ENCODE peak calls at places on chromosomes 12 and 14, in five cellular contexts. E is A549, X is breast epithelium, S is tibial artery, B is transverse colon. M is an unnamed sample. For H3K9me3, the result is how much of the 10 kb centered on the place peaks cover.

GRCh38 chr12:95838125-95838524 is 20.6 kb upstream of the SNRPF start:
- DNase-seq in B (peak), S (no peak), X (peak), E (peak), M (no peak)

GRCh38 chr14:102187044-102187443 is 47.3 kb downstream of the WDR20 start:
- DNase-seq in E (peak), X (no peak), B (no peak), S (no peak), M (no peak)

GRCh38 chr12:117486840-117487659 is 125.6 kb upstream of the NOS1 start:
- DNase-seq in X (peak), E (peak), S (peak), B (no peak), M (no peak)

GRCh38 chr12:123141615-123142517 is 9.0 kb downstream of the PITPNM2 start:
- DNase-seq in E (peak), S (peak), B (peak), X (no peak), M (no peak)

GRCh38 chr12:29634057-29634456 is 136.6 kb upstream of the OVCH1 start:
- DNase-seq in X (no peak), E (no peak), S (no peak), B (no peak), M (no peak)

GRCh38 chr12:10562306-10562933 is 51.0 kb downstream of the MAGOHB start:
- DNase-seq in X (no peak), S (no peak), E (peak), B (no peak), M (no peak)

GRCh38 chr12:2009623-2010022 is 5.4 kb upstream of the DCP1B start:
- DNase-seq in S (no peak), X (no peak), B (no peak), E (no peak), M (no peak)

GRCh38 chr12:118773956-118774723 is 207.2 kb upstream of the SRRM4 start:
- DNase-seq in B (no peak), S (no peak), X (no peak), E (no peak), M (no peak)

GRCh38 chr12:108729612-108730336 is 1.5 kb downstream of the CORO1C start:
- DNase-seq in E (no peak), B (no peak), S (no peak), X (no peak), M (no peak)

GRCh38 chr14:91117960-91118359 is 4.1 kb downstream of the DGLUCY start:
- DNase-seq in S (no peak), B (no peak), E (no peak), X (no peak), M (no peak)

GRCh38 chr12:55698241-55698955 is 9.3 kb downstream of the ITGA7 start:
- DNase-seq in S (peak), X (no peak), B (peak), E (no peak), M (no peak)

GRCh38 chr12:68508536-68509050 is 102.1 kb upstream of the RAP1B start:
- DNase-seq in S (no peak), E (no peak), B (no peak), X (no peak), M (no peak)

GRCh38 chr12:120767071-120768024 is 41.7 kb downstream of the ACADS start:
- DNase-seq in B (no peak), E (no peak), S (no peak), X (no peak), M (no peak)

GRCh38 chr12:128318946-128319345 is 52.0 kb downstream of the TMEM132C start:
- DNase-seq in X (no peak), E (no peak), B (no peak), S (no peak), M (no peak)

GRCh38 chr14:55881577-55882241 is 236.5 kb upstream of the PELI2 start:
- DNase-seq in X (no peak), E (peak), B (no peak), S (no peak), M (no peak)

GRCh38 chr12:22529281-22530060 is 14.9 kb downstream of the C2CD5 start:
- DNase-seq in B (no peak), X (no peak), S (no peak), E (peak), M (no peak)

GRCh38 chr14:36478782-36479181 is 41.2 kb downstream of the NKX2-1 start:
- DNase-seq in B (no peak), S (no peak), E (no peak), X (no peak), M (no peak)

GRCh38 chr12:117404203-117404853 is 42.9 kb upstream of the NOS1 start:
- DNase-seq in S (no peak), E (no peak), B (no peak), X (no peak), M (no peak)

GRCh38 chr12:26090853-26091510 is 33.9 kb downstream of the BHLHE41 start:
- DNase-seq in S (no peak), E (no peak), B (no peak), X (no peak), M (no peak)

GRCh38 chr12:65945457-65945856 is 121.2 kb downstream of the HMGA2 start:
- DNase-seq in B (no peak), X (no peak), S (no peak), E (no peak), M (no peak)

GRCh38 chr12:76879710-76880025 is 849 bp upstream of the CSRP2 start:
- DNase-seq in X (no peak), E (no peak), S (no peak), B (no peak), M (no peak)

GRCh38 chr14:105938959-105939358 is 412.6 kb downstream of the TMEM121 start:
- DNase-seq in X (no peak), B (no peak), E (no peak), S (no peak), M (no peak)
- H3K9me3 ChIP-seq in X (under half), B (under half), E (under half), S (under half), M (under half)

DNA sequence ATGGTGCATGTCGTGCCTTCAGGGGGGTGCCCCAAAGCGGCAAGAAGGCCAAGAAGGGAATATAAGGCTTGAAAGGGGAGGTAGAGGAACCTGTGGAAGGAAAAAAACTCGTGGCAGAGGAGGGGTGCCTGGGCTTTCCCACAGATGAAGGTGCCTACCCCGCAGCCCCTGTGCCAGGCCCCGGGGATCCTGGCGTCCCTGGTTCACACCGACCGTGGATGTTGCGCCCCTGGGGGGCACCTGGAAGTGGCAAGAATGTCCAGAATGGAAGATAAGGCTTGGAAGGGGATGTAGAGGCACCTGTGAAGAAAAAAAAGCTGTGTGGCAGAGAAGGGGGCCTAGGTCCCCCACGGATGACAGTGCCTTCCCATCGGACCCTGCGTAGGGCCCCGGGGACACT is 282.2 kb downstream of the ALG10 start:
- DNase-seq in E (no peak), S (no peak), B (no peak), X (no peak), M (no peak)
- H3K9me3 ChIP-seq in E (under half), S (under half), B (under half), X (half or more), M (under half)

GRCh38 chr14:47660158-47660557 is 15.2 kb downstream of the MDGA2 start:
- DNase-seq in X (no peak), B (no peak), S (no peak), E (no peak), M (no peak)
- H3K9me3 ChIP-seq in X (under half), B (under half), S (under half), E (under half), M (under half)

GRCh38 chr14:96686126-96686525 is 111.1 kb upstream of the VRK1 start:
- DNase-seq in S (no peak), E (no peak), X (no peak), B (no peak), M (no peak)

GRCh38 chr14:96693252-96693820 is 103.8 kb upstream of the VRK1 start:
- DNase-seq in X (no peak), E (no peak), S (no peak), B (no peak), M (no peak)

GRCh38 chr14:96688629-96689028 is 108.6 kb upstream of the VRK1 start:
- DNase-seq in E (no peak), S (no peak), B (no peak), X (no peak), M (no peak)

GRCh38 chr14:96693986-96694385 is 103.2 kb upstream of the VRK1 start:
- DNase-seq in X (no peak), S (no peak), E (no peak), B (no peak), M (no peak)

GRCh38 chr14:96690713-96691383 is 106.3 kb upstream of the VRK1 start:
- DNase-seq in S (no peak), B (no peak), X (no peak), E (no peak), M (no peak)
- H3K9me3 ChIP-seq in S (under half), B (under half), X (under half), E (under half), M (under half)

GRCh38 chr12:31876568-31877424 is 82.4 kb upstream of the RESF1 start:
- DNase-seq in E (no peak), B (no peak), X (no peak), S (no peak), M (no peak)

GRCh38 chr12:31868980-31869379 is 90.2 kb upstream of the RESF1 start:
- DNase-seq in B (no peak), X (no peak), E (peak), S (no peak), M (no peak)

GRCh38 chr12:31875609-31875964 is 83.6 kb upstream of the RESF1 start:
- DNase-seq in E (no peak), X (no peak), S (no peak), B (no peak), M (no peak)

GRCh38 chr12:31874961-31875608 is 84.1 kb upstream of the RESF1 start:
- DNase-seq in X (peak), S (no peak), E (peak), B (peak), M (peak)

GRCh38 chr12:31872831-31873604 is 86.2 kb upstream of the RESF1 start:
- DNase-seq in E (no peak), S (no peak), X (no peak), B (no peak), M (no peak)
- H3K9me3 ChIP-seq in E (under half), S (under half), X (under half), B (under half), M (under half)

DNA sequence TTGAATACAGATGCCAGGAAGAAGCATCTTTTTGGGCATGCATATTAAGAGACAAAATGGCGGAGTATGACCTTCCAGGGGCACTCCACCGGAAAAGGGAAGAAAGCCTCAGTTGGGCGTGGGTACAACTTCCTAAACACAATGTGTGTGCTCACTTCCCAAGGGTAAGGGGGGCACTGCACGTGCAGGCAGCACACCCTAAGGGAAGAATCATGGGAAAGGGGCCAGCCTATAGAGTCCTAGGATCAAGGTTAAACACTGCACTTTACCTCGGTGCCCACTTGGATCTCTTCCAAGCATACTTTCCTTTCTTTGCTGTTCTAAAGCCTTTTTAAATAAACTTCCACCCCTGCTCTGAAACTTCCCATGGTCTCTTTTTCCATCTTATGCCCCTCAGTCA is 14.8 kb downstream of the OR6J1 start:
- DNase-seq in X (no peak), B (no peak), S (no peak), E (no peak), M (no peak)
- H3K9me3 ChIP-seq in X (under half), B (under half), S (under half), E (under half), M (under half)

DNA sequence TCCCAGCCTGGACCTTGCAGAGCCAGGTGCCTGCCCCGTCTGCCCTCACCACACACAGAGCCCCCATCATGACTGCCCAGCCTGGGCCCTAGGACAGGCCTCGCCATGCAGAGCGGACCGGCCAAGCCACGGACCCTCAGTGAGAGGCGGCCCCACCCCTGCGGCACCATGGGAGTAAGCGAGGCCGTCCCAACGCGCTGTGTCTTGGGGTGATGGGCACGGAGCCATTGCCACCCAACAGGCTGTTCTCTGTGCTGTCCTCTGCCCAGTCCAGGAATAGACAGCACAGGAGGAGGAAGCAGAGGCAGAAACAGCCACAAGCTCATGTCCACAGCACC is 39.2 kb downstream of the GALNT9 start:
- DNase-seq in E (no peak), B (no peak), X (no peak), S (no peak), M (no peak)
- H3K9me3 ChIP-seq in E (under half), B (under half), X (under half), S (under half), M (under half)

GRCh38 chr12:34368079-34368478 is 345.8 kb downstream of the ALG10 start:
- DNase-seq in E (no peak), X (no peak), B (no peak), S (no peak), M (no peak)
- H3K9me3 ChIP-seq in E (under half), X (half or more), B (under half), S (half or more), M (under half)

GRCh38 chr12:37672655-37673260 is 643.8 kb upstream of the ALG10B start:
- DNase-seq in X (no peak), S (no peak), E (peak), B (no peak), M (no peak)
- H3K9me3 ChIP-seq in X (under half), S (under half), E (under half), B (under half), M (under half)